ENCODE peak calls at places on chromosomes 5 and 9, in six cellular contexts. B, V, X, J, D and M are unnamed samples.

GRCh38 chr9:13144176-13144820 is 135.2 kb downstream of the MPDZ start:
- DNase-seq in V (no peak), D (no peak), J (no peak), X (no peak), B (no peak), M (no peak)

GRCh38 chr9:19699757-19700156 is 89.1 kb downstream of the SLC24A2 start:
- DNase-seq in J (no peak), V (no peak), D (no peak), X (no peak), B (no peak), M (no peak)

GRCh38 chr9:131503626-131504465 is 1.1 kb downstream of the POMT1 start:
- DNase-seq in D (peak; percentile 18), X (peak; percentile 49), V (no peak), B (no peak), J (no peak), M (no peak)

GRCh38 chr9:104088416-104088815 is 5.7 kb upstream of the SMC2 start:
- DNase-seq in B (no peak), X (peak; percentile 3), J (no peak), D (no peak), V (no peak), M (no peak)

GRCh38 chr5:144356489-144356888 is 185.8 kb downstream of the KCTD16 start:
- DNase-seq in J (no peak), X (no peak), B (no peak), V (no peak), D (no peak), M (no peak)

GRCh38 chr9:69218166-69218565 is 44.1 kb downstream of the TJP2 start:
- DNase-seq in D (no peak), J (no peak), V (no peak), B (no peak), X (no peak), M (no peak)

GRCh38 chr5:92641031-92641962 is 939.7 kb downstream of the NR2F1-AS1 start:
- DNase-seq in D (peak; percentile 6), B (no peak), V (peak; percentile 68), J (peak; percentile 15), X (peak; percentile 66), M (peak; percentile 29)

GRCh38 chr5:43386960-43387362 is 25.2 kb downstream of the CCL28 start:
- DNase-seq in X (peak; percentile 16), D (no peak), J (no peak), V (no peak), B (no peak), M (no peak)

GRCh38 chr5:172881691-172882370 is 47.8 kb downstream of the ERGIC1 start:
- DNase-seq in D (no peak), J (no peak), V (no peak), B (no peak), X (peak; percentile 86), M (no peak)

GRCh38 chr5:132462856-132463745 is 27.5 kb downstream of the IRF1 start:
- DNase-seq in V (no peak), D (no peak), X (no peak), J (peak; percentile 20), B (peak; percentile 64), M (peak; percentile 76)

GRCh38 chr5:132465095-132465707 is 25.4 kb downstream of the IRF1 start:
- DNase-seq in V (no peak), J (peak; percentile 72), X (no peak), B (peak; percentile 77), D (no peak), M (no peak)

GRCh38 chr5:132466453-132467291 is 23.9 kb downstream of the IRF1 start:
- DNase-seq in B (peak; percentile 95), X (peak; percentile 17), V (no peak), D (no peak), J (peak; percentile 86), M (peak; percentile 95)

GRCh38 chr5:132463808-132464154 is 26.8 kb downstream of the IRF1 start:
- DNase-seq in J (no peak), V (no peak), X (no peak), D (no peak), B (no peak), M (no peak)

DNA sequence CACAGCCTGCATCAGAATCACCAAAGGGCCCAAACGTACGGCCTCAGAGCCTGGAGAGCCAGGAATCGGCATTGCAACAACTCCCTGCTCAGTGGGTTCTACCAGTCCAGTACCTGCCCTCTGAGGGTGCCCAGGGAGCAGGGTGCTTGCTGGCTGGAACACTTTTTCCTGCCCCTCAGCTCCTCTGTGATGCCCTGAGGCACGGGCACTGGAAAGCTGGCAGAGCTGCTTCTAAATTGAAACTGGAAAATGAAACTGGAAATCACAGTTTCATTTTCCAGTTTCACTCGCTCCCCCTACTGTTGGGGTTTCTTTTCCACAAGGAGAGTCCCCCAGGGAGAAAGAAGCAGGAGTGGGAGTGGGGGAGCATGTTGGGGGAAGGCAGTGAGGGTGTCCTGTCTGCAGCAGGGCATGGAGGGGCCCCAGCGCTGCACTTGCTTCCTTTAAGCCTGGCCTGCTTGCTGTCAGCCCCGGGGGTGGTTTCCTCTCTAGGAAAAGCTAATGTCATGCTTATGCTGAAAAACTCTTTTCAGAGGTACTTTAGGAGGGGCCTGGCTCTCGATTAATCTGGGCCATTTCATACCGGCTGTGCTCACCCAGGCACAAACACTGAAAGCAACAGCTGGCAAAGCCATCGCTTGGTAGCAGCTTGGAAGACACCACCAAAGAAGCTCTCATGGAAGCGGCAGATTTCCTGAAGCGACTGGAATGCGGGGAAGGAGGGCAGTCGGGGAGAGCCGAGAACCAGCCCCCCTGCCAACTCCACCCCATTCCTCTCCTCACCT is 26.2 kb downstream of the IRF1 start:
- DNase-seq in X (no peak), V (no peak), J (peak; percentile 71), D (no peak), B (peak; percentile 87), M (peak; percentile 66)
- TF ChIP-seq CTCF in X (peak; percentile 35), V (peak; percentile 43), J (no peak), D (no peak), B (peak; percentile 28), M (peak; percentile 23)

GRCh38 chr5:3372289-3372688 is 223.3 kb upstream of the IRX1 start:
- DNase-seq in J (no peak), X (no peak), D (no peak), B (no peak), V (no peak), M (no peak)
- H3K27ac ChIP-seq in J (no peak overlapping the region), X (no peak overlapping the region), D (no peak overlapping the region), B (no peak overlapping the region), V (no peak overlapping the region), M (no peak overlapping the region)

DNA sequence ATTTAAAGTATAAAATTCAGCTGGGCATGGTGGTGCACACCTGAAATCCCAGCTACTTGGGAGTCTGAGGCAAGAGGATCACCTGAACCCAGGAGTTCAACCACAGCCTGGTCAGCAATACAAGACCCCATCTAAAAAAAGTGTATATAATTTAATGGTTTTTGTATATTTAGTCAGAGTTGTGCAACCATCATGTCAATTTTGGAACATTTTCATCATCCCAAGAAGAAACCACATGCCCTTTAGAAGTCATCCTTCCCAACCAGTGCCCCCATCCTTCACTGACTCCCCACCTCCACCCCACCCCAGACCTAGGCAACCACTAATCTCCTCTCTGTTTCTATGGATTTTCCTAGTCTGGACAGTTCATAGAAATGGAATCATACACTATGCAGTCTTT is 18.8 kb upstream of the TEK start:
- DNase-seq in X (no peak), D (no peak), J (no peak), V (no peak), B (no peak), M (no peak)
- H3K4me1 ChIP-seq in X (peaks cover 23% of the 10 kb centered on the region), D (no peaks in the 10 kb centered on the region), J (peaks cover under 1% of the 10 kb centered on the region), V (no peaks in the 10 kb centered on the region), B (no peaks in the 10 kb centered on the region), M (no peaks in the 10 kb centered on the region)

GRCh38 chr5:40292006-40292405 is 387.7 kb upstream of the PTGER4 start:
- DNase-seq in V (no peak), J (no peak), B (no peak), D (no peak), X (no peak), M (no peak)

GRCh38 chr5:40291338-40291737 is 388.4 kb upstream of the PTGER4 start:
- DNase-seq in V (no peak), D (no peak), J (no peak), X (peak; percentile 35), B (no peak), M (no peak)

GRCh38 chr5:40284863-40285262 is 394.9 kb upstream of the PTGER4 start:
- DNase-seq in D (no peak), V (no peak), J (no peak), B (no peak), X (no peak), M (no peak)

DNA sequence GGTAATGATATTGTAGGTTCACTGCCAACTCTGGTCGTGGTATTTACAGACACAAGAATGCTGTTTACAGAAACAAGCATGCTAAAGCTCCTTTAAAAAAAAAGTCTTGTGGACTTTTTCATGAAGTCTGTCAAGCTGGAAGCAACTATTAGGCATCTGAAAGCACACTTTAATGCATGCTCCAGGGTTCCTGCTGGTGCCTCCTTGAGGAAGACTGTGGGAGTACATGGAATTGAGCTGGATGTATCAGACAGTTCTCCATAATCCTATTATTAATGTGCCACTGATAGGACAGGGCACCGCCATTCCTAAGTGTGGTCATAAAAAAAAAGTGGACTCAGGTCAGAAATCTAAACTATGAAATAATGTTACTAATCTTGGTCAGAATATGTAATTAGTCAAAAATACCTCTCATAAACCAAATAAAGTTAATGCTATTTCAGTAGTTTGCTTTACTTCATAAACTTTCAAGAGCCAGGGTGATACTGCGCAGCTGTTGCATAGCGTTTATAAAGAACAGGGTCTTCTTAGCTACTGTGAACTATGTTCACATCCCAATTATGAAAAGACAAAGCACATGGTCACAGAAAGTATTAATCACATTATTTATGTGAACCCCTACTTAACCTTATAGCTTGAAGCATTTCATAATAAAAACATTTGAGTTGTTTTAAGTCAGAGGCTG is 390.8 kb upstream of the PTGER4 start:
- DNase-seq in B (no peak), X (no peak), V (no peak), J (peak; percentile 71), D (no peak), M (no peak)
- TF ChIP-seq CTCF in B (no peak), X (no peak), V (peak; percentile 25), J (peak; percentile 23), D (no peak), M (no peak)

DNA sequence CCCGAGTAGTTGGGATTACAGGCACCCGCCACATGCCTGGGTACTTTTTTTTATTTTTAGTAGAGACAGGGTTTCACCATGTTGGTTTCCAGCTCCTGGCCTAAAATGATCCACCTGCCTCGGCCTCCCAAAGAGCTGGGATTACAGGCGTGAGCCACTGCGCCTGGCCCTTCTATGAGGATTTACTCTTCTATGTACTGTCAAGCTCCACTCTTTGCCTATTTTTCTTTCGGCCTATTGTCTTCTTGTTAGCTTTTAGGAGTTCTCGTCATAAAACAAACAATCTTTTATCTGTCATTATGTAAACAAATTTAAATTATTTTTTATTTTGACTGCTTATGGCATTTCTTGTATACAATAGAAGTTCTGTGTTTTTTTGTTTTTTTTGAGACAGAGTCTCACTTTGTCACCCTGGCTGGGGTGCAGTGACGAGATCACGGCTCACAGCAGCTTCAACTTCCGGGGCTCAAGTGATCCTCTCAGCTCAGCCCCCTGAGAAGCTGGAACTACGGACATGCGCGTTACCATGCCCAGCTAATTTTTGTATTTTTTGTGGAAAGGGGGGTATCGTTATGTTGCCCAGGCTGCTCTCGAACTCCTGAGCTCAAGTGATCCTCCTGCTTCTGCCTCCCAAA is 29.4 kb downstream of the CSNK1A1 start:
- DNase-seq in B (no peak), X (no peak), J (no peak), D (no peak), V (no peak), M (no peak)
- H3K27ac ChIP-seq in B (no peak overlapping the region), X (no peak overlapping the region), J (no peak overlapping the region), D (no peak overlapping the region), V (no peak overlapping the region), M (no peak overlapping the region)

GRCh38 chr5:109743770-109744212 is 54.1 kb downstream of the MAN2A1 start:
- DNase-seq in J (no peak), D (peak; percentile 38), V (peak; percentile 88), X (peak; percentile 95), B (no peak), M (no peak)
- H3K4me1 ChIP-seq in J (peaks cover 17% of the 10 kb centered on the region), D (peaks cover 19% of the 10 kb centered on the region), V (peaks cover 12% of the 10 kb centered on the region), X (peaks cover 22% of the 10 kb centered on the region), B (peaks cover 42% of the 10 kb centered on the region), M (peaks cover 18% of the 10 kb centered on the region)